ENCODE peak calls at places on chromosomes 6 and 20, in six cellular contexts. K is endothelial cell of umbilical vein, L is upper lobe of left lung, J is heart right ventricle, Y is HL-60, C is left lung. F is an unnamed sample.

GRCh38 chr6:134821914-134822862 is 127.7 kb downstream of the ALDH8A1 start:
- DNase-seq in K (no peak), L (no peak), J (no peak), Y (no peak), C (no peak), F (no peak)

GRCh38 chr6:35258858-35259193 is 709 bp upstream of the ZNF76 start:
- DNase-seq in K (no peak), L (no peak), J (no peak), Y (no peak), C (no peak), F (no peak)

GRCh38 chr6:138970856-138971425 is 17.1 kb downstream of the REPS1 start:
- DNase-seq in K (peak), L (peak), J (no peak), Y (no peak), C (no peak), F (no peak)

GRCh38 chr20:63934271-63935068 is 21.7 kb downstream of the UCKL1 start:
- DNase-seq in K (no peak), L (no peak), J (no peak), Y (no peak), C (no peak), F (no peak)

GRCh38 chr6:16698163-16698533 is 63.1 kb downstream of the ATXN1 start:
- DNase-seq in K (no peak), L (no peak), J (no peak), Y (no peak), C (no peak), F (no peak)

GRCh38 chr6:29519291-29520010 is 31.7 kb upstream of the MAS1L start:
- DNase-seq in K (no peak), L (no peak), J (no peak), Y (no peak), C (no peak), F (no peak)

GRCh38 chr6:36276581-36277536 is 7.0 kb downstream of the PNPLA1 start:
- DNase-seq in K (no peak), L (no peak), J (no peak), Y (no peak), C (no peak), F (no peak)

GRCh38 chr6:14951704-14952103 is 294.2 kb upstream of the JARID2 start:
- DNase-seq in K (no peak), L (no peak), J (no peak), Y (no peak), C (no peak), F (no peak)

GRCh38 chr20:3753098-3753497 is 14.5 kb downstream of the ADISSP start:
- DNase-seq in K (peak), L (peak), J (no peak), Y (no peak), C (no peak), F (peak)

GRCh38 chr6:17585766-17586502 is 14.2 kb upstream of the FAM8A1 start:
- DNase-seq in K (peak), L (peak), J (no peak), Y (no peak), C (no peak), F (no peak)

GRCh38 chr20:48942730-48943129 is 21.2 kb downstream of the ARFGEF2 start:
- DNase-seq in K (no peak), L (no peak), J (no peak), Y (no peak), C (no peak), F (no peak)

GRCh38 chr20:63737940-63738686 is 1.5 kb upstream of the SLC2A4RG start:
- DNase-seq in K (no peak), L (no peak), J (no peak), Y (no peak), C (peak), F (no peak)

DNA sequence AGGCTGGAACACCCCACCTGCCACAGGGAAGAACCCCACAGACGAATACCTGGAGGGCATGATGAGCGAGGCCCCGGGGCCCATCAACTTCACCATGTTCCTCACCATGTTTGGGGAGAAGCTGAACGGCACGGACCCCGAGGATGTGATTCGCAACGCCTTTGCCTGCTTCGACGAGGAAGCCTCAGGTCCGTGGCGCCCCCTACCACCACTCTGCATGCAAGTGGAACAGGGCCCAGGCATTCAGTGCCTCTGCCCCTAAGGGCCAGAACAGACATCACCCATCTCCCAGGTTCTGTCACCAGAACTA is 6.6 kb downstream of the MYL9 start:
- DNase-seq in K (no peak), L (no peak), J (no peak), Y (no peak), C (no peak), F (no peak)
- TF ChIP-seq CTCF in K (no peak), L (no peak), J (peak), Y (no peak), C (no peak), F (no peak)

GRCh38 chr6:31538805-31539400 is 2.9 kb downstream of the DDX39B start:
- DNase-seq in K (no peak), L (no peak), J (no peak), Y (no peak), C (no peak), F (no peak)
- H3K4me3 ChIP-seq in K (no peak), L (no peak), J (no peak), Y (no peak), C (peak), F (peak)

DNA sequence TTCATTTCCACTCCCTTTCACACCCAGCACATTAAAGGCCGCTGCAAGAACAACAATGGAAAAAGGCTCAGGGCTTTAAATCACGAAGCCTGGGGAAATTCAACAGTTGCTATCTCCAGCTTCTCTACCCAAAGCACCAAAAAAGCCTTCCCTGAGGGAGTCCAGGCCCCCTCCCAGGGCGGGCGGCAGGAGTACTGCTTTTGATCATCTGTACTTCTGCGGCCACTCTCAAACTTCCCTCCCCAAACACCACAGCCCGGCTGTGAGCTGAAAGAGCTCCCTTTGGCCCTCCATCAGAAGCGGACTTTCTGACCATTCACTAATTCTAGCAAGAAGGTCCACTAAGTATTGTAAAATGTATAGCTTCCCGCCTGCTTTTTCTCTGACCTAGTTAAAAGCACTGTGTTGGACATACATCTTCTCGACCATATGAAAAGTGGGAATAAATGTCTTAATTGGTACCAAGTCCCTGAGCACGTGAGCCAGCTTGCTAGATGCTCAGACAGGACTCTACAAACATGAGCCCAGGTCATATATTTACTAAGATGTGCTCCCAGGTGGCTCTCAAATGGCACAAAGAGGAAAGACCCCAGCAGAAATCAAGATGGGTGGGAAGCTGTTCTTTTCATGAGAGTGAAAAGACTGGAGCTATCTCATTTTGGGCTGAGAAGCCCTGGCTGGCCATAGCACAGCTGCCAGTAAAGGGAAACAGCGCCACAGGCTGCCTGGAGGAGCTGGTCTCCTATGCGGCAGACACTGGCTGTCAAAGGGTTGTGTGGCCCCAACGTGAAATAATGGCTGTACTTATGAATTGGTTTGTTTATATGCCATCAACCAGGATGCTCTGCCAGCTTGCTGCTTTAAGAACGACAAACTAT is 58.6 kb downstream of the GFOD1 start:
- DNase-seq in K (no peak), L (peak), J (no peak), Y (no peak), C (no peak), F (no peak)
- TF ChIP-seq CTCF in K (no peak), L (no peak), J (no peak), Y (no peak), C (no peak), F (peak)

GRCh38 chr20:19996970-19997369 is 20.2 kb upstream of the NAA20 start:
- DNase-seq in K (no peak), L (no peak), J (no peak), Y (no peak), C (no peak), F (no peak)

GRCh38 chr20:19991826-19992225 is 25.3 kb upstream of the NAA20 start:
- DNase-seq in K (peak), L (no peak), J (no peak), Y (no peak), C (no peak), F (no peak)

GRCh38 chr20:19995220-19995863 is 21.8 kb upstream of the NAA20 start:
- DNase-seq in K (peak), L (no peak), J (no peak), Y (no peak), C (no peak), F (peak)

GRCh38 chr20:19992996-19993908 is 23.9 kb upstream of the NAA20 start:
- DNase-seq in K (peak), L (no peak), J (no peak), Y (no peak), C (no peak), F (no peak)

GRCh38 chr20:19993937-19994667 is 23.1 kb upstream of the NAA20 start:
- DNase-seq in K (peak), L (no peak), J (peak), Y (no peak), C (no peak), F (no peak)
- H3K4me3 ChIP-seq in K (no peak), L (no peak), J (no peak), Y (no peak), C (no peak), F (no peak)

DNA sequence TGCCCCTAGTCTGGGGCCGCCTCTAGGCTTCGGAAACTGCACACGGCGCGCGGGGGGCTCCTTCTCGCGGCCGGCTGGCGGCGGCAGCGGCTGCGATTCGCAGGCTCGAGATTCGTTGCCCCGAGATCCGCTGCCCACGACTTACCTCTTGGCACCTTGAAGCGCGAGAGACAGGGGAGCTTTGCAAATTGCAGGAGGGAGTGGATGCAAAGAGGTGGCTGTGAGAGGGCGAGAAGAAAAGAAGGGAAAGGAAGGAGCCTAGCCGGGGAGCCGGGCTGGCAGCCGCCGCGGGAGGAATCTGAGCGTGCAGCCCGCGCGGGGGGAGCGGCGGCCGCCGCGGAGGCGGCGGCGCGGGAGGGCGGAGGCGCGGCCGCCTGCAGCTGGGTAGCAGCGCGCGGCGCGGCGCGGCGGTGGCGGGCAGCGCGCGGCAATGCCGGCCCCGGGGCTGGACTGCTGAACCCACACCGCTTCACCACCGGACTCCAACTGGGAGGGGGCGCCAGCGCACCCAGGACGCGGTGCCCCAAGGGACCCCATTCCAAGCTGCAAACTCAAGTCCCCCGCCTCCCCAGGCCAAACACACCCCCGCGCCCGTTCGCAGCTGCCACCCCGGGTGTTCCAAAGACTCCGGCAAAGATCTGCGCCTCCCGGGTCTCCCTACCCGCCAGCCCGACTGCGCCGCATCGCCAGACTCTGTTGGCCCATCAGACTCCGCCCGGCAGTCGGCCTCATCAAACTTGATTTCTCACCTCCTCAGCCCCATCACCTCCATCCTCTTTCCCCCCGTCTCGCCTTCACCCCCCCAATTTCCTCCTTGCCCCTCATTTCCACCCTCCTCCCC is 44.2 kb upstream of the SUPT3H start:
- DNase-seq in K (peak), L (peak), J (peak), Y (peak), C (peak), F (no peak)
- TF ChIP-seq CTCF in K (no peak), L (no peak), J (peak), Y (no peak), C (no peak), F (no peak)

DNA sequence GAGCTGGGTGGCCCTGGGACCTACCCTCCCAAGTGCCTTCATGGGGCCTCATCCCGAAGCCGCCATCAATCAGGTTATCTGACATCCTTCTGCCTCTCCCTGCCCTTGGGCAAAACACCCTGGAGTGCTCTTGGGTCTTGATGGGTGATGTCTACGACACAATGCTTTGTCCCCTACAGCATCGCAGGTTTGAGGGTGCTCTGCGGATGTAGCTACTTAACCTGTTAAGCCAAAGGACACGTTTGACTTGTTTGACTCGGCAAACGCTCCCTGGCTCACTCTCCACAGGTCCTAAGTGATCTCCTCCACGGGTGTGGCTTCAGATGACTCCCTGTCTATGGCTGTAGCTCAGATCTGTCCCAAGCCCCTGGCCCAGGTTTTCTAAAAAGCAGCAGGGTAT is 35.6 kb downstream of the TBC1D7 start:
- DNase-seq in K (no peak), L (no peak), J (no peak), Y (no peak), C (no peak), F (no peak)
- H3K4me3 ChIP-seq in K (no peak), L (no peak), J (no peak), Y (no peak), C (no peak), F (no peak)

GRCh38 chr20:23062632-23063031 is 13.2 kb upstream of the THBD start:
- DNase-seq in K (no peak), L (no peak), J (no peak), Y (no peak), C (no peak), F (no peak)

GRCh38 chr20:23063573-23063972 is 14.1 kb upstream of the THBD start:
- DNase-seq in K (peak), L (no peak), J (no peak), Y (no peak), C (no peak), F (no peak)

GRCh38 chr20:23061262-23061661 is 11.8 kb upstream of the THBD start:
- DNase-seq in K (no peak), L (no peak), J (no peak), Y (no peak), C (no peak), F (no peak)

GRCh38 chr20:23060629-23061028 is 11.2 kb upstream of the THBD start:
- DNase-seq in K (no peak), L (no peak), J (no peak), Y (no peak), C (no peak), F (no peak)

GRCh38 chr20:23061713-23062561 is 12.5 kb upstream of the THBD start:
- DNase-seq in K (peak), L (peak), J (peak), Y (no peak), C (no peak), F (no peak)
- TF ChIP-seq CTCF in K (peak), L (peak), J (peak), Y (peak), C (peak), F (peak)

F was measured in GM12864.